ENCODE peak calls at places on chromosomes 11 and 22, in eight cellular contexts. H is Kasumi-1; D is lower lobe of right lung; Q is amniotic stem cell; W is lower leg skin; A is T-helper 2 cell; K is NCI-H2081; U is naive thymus-derived CD4-positive, alpha-beta T cell. O is an unnamed sample.

GRCh38 chr11:33773399-33774355 is 643 bp downstream of the FBXO3 start:
- DNase-seq in H (no peak), D (peak; percentile 47), Q (no peak), W (peak; percentile 89), A (no peak), K (peak; percentile 1), U (peak; percentile 41), O (no peak)

GRCh38 chr11:57464343-57465181 is 4.2 kb downstream of the RTN4RL2 start:
- DNase-seq in H (no peak), D (no peak), Q (no peak), W (no peak), A (no peak), K (no peak), U (no peak), O (no peak)

GRCh38 chr11:85086511-85087284 is 540.4 kb downstream of the DLG2 start:
- DNase-seq in H (no peak), D (no peak), Q (no peak), W (no peak), A (no peak), K (peak; percentile 50), U (no peak), O (no peak)

GRCh38 chr11:125342281-125342980 is 153.6 kb downstream of the FEZ1 start:
- DNase-seq in H (no peak), D (peak; percentile 23), Q (no peak), W (no peak), A (no peak), K (no peak), U (no peak), O (no peak)

GRCh38 chr11:76119779-76120178 is 86.5 kb downstream of the WNT11 start:
- DNase-seq in H (no peak), D (no peak), Q (no peak), W (no peak), A (no peak), K (no peak), U (no peak), O (no peak)

GRCh38 chr11:15523576-15523975 is 408.9 kb downstream of the INSC start:
- DNase-seq in H (no peak), D (no peak), Q (no peak), W (no peak), A (no peak), K (no peak), U (no peak), O (no peak)

GRCh38 chr11:78199015-78199652 is 10.4 kb downstream of the USP35 start:
- DNase-seq in H (no peak), D (no peak), Q (no peak), W (no peak), A (no peak), K (no peak), U (no peak), O (no peak)

GRCh38 chr22:49328630-49329405 is 498.9 kb downstream of the BRD1 start:
- DNase-seq in H (no peak), D (no peak), Q (no peak), W (no peak), A (no peak), K (no peak), U (no peak), O (no peak)

GRCh38 chr22:38133331-38133730 is 22.8 kb upstream of the BAIAP2L2 start:
- DNase-seq in H (no peak), D (no peak), Q (no peak), W (no peak), A (no peak), K (no peak), U (no peak), O (no peak)

GRCh38 chr11:119029340-119030028 is 1.2 kb downstream of the SLC37A4 start:
- DNase-seq in H (no peak), D (no peak), Q (no peak), W (no peak), A (no peak), K (peak; percentile 1), U (no peak), O (no peak)

GRCh38 chr11:74470526-74470925 is 3.2 kb upstream of the KCNE3 start:
- DNase-seq in H (no peak), D (no peak), Q (no peak), W (peak; percentile 34), A (no peak), K (no peak), U (no peak), O (peak; percentile 46)

GRCh38 chr11:120424970-120425332 is 86.6 kb upstream of the GRIK4 start:
- DNase-seq in H (no peak), D (no peak), Q (no peak), W (no peak), A (no peak), K (no peak), U (no peak), O (no peak)

GRCh38 chr22:29633514-29634312 is 30.3 kb downstream of the NF2 start:
- DNase-seq in H (no peak), D (no peak), Q (no peak), W (no peak), A (no peak), K (no peak), U (no peak), O (no peak)

GRCh38 chr11:104061851-104062521 is 25.5 kb downstream of the DDI1 start:
- DNase-seq in H (no peak), D (no peak), Q (no peak), W (no peak), A (no peak), K (no peak), U (no peak), O (no peak)

GRCh38 chr11:99739464-99740089 is 718.8 kb downstream of the CNTN5 start:
- DNase-seq in H (peak; percentile 70), D (no peak), Q (no peak), W (no peak), A (no peak), K (peak; percentile 55), U (no peak), O (peak; percentile 32)

GRCh38 chr11:14376920-14377319 is 17.9 kb upstream of the RRAS2 start:
- DNase-seq in H (no peak), D (no peak), Q (no peak), W (no peak), A (no peak), K (no peak), U (no peak), O (no peak)

GRCh38 chr11:45450189-45450588 is 164.0 kb upstream of the SYT13 start:
- DNase-seq in H (no peak), D (no peak), Q (no peak), W (no peak), A (no peak), K (no peak), U (no peak), O (no peak)

GRCh38 chr11:87281496-87281895 is 243.8 kb downstream of the TMEM135 start:
- DNase-seq in H (peak; percentile 53), D (no peak), Q (peak; percentile 42), W (no peak), A (no peak), K (no peak), U (no peak), O (no peak)

GRCh38 chr11:63489879-63490278 is 1.1 kb downstream of the PLAAT5 start:
- DNase-seq in H (no peak), D (no peak), Q (no peak), W (no peak), A (no peak), K (no peak), U (no peak), O (no peak)

GRCh38 chr11:65574963-65575567 is 788 bp upstream of the EHBP1L1 start:
- DNase-seq in H (no peak), D (no peak), Q (no peak), W (no peak), A (no peak), K (peak; percentile 70), U (peak; percentile 44), O (no peak)

GRCh38 chr22:33470456-33470855 is 412.3 kb upstream of the SYN3 start:
- DNase-seq in H (no peak), D (no peak), Q (no peak), W (peak; percentile 64), A (no peak), K (no peak), U (no peak), O (no peak)

GRCh38 chr22:39144101-39144815 is 8.2 kb downstream of the CBX7 start:
- DNase-seq in H (peak; percentile 55), D (peak; percentile 61), Q (no peak), W (no peak), A (no peak), K (no peak), U (peak; percentile 52), O (no peak)

GRCh38 chr22:42316988-42317387 is 46.5 kb upstream of the TCF20 start:
- DNase-seq in H (no peak), D (no peak), Q (no peak), W (peak; percentile 93), A (no peak), K (no peak), U (no peak), O (no peak)

GRCh38 chr11:80167766-80168165 is 726.9 kb upstream of the TENM4 start:
- DNase-seq in H (no peak), D (no peak), Q (no peak), W (no peak), A (no peak), K (no peak), U (no peak), O (no peak)

GRCh38 chr22:37077802-37078448 is 26.4 kb downstream of the KCTD17 start:
- DNase-seq in H (peak; percentile 41), D (peak; percentile 76), Q (no peak), W (peak; percentile 92), A (peak; percentile 78), K (peak; percentile 6), U (peak; percentile 80), O (peak; percentile 81)

GRCh38 chr11:74438681-74439080 is 28.7 kb downstream of the KCNE3 start:
- DNase-seq in H (no peak), D (no peak), Q (no peak), W (no peak), A (no peak), K (no peak), U (no peak), O (no peak)

GRCh38 chr11:2587976-2588748 is 111.6 kb downstream of the KCNQ1OT1 start:
- DNase-seq in H (no peak), D (no peak), Q (no peak), W (peak; percentile 70), A (no peak), K (no peak), U (no peak), O (peak; percentile 5)

GRCh38 chr11:61049066-61049382 is 53.3 kb upstream of the CD5 start:
- DNase-seq in H (no peak), D (no peak), Q (no peak), W (no peak), A (no peak), K (no peak), U (no peak), O (no peak)

GRCh38 chr11:1283091-1283511 is 26.3 kb downstream of the TOLLIP start:
- DNase-seq in H (no peak), D (peak; percentile 41), Q (no peak), W (no peak), A (no peak), K (no peak), U (no peak), O (no peak)

GRCh38 chr22:49951001-49951677 is 9.4 kb upstream of the PIM3 start:
- DNase-seq in H (no peak), D (peak; percentile 97), Q (no peak), W (no peak), A (no peak), K (peak; percentile 20), U (no peak), O (no peak)

GRCh38 chr11:57085604-57086003 is 96.1 kb upstream of the LRRC55 start:
- DNase-seq in H (no peak), D (no peak), Q (no peak), W (no peak), A (no peak), K (no peak), U (no peak), O (no peak)

GRCh38 chr22:46067159-46068111 is 82.9 kb upstream of the PPARA start:
- DNase-seq in H (no peak), D (peak; percentile 16), Q (no peak), W (peak; percentile 78), A (no peak), K (no peak), U (no peak), O (peak; percentile 54)

GRCh38 chr11:29093416-29093815 is 923.4 kb downstream of the KCNA4 start:
- DNase-seq in H (no peak), D (no peak), Q (peak; percentile 5), W (no peak), A (no peak), K (no peak), U (no peak), O (no peak)

GRCh38 chr11:63592975-63593395 is 21.2 kb downstream of the PLAAT3 start:
- DNase-seq in H (peak; percentile 56), D (no peak), Q (no peak), W (no peak), A (no peak), K (no peak), U (no peak), O (no peak)